ENCODE peak calls at places on chromosomes 16 and 17, in eight cellular contexts. P is head of caudate nucleus; Q is NCI-H1417 treated with DMSO at 0.1 percent for 48 hours; F is nephron progenitor cell; R is NCI-H1436 treated with DMSO at 0.1 percent for 48 hours; H is mammary epithelial cell; B is SW 1271; U is activated CD4-positive, alpha-beta T cell treated with anti-CD3 and anti-CD28 coated beads, Interleukin-2, amount 10 ng/mL, durations not matched to agents 7 days and 5 days. J is an unnamed sample.

GRCh38 chr16:61957075-61957474 is 79.2 kb downstream of the CDH8 start:
- DNase-seq in Q (no peak), U (no peak), P (no peak), B (no peak), H (no peak), F (no peak), R (no peak), J (no peak)

GRCh38 chr17:29546834-29547233 is 20.0 kb downstream of the ABHD15 start:
- DNase-seq in H (no peak), R (no peak), F (no peak), Q (no peak), U (no peak), P (no peak), B (no peak), J (no peak)

GRCh38 chr17:66393038-66393437 is 90.6 kb downstream of the PRKCA start:
- DNase-seq in P (no peak), R (no peak), U (no peak), B (no peak), H (no peak), Q (no peak), F (no peak), J (no peak)

GRCh38 chr16:58814348-58814801 is 80.3 kb upstream of the GOT2 start:
- DNase-seq in H (peak; percentile 26), R (no peak), B (peak; percentile 15), U (peak; percentile 36), Q (no peak), P (peak; percentile 76), F (peak; percentile 63), J (peak; percentile 58)

GRCh38 chr16:85989376-85989775 is 90.4 kb downstream of the IRF8 start:
- DNase-seq in H (no peak), Q (no peak), R (no peak), F (no peak), B (no peak), P (peak; percentile 8), U (no peak), J (no peak)

GRCh38 chr17:73118876-73119485 is 26.5 kb upstream of the SLC39A11 start:
- DNase-seq in B (no peak), Q (peak; percentile 27), R (no peak), U (no peak), F (no peak), P (no peak), H (no peak), J (peak; percentile 45)

GRCh38 chr17:38797828-38798227 is 1.5 kb downstream of the PIP4K2B start:
- DNase-seq in Q (no peak), R (no peak), F (no peak), H (no peak), B (no peak), U (no peak), P (no peak), J (no peak)

GRCh38 chr16:68995011-68995504 is 110.4 kb upstream of the HAS3 start:
- DNase-seq in R (peak; percentile 79), H (peak; percentile 98), Q (no peak), U (no peak), P (no peak), B (no peak), F (no peak), J (peak; percentile 16)

GRCh38 chr16:3961449-3961849 is 80.9 kb upstream of the CREBBP start:
- DNase-seq in F (no peak), Q (no peak), P (peak; percentile 44), B (no peak), H (peak; percentile 58), R (no peak), U (no peak), J (no peak)

GRCh38 chr16:60166111-60166510 is 1432.0 kb upstream of the GOT2 start:
- DNase-seq in P (no peak), U (no peak), Q (no peak), F (no peak), B (no peak), H (peak; percentile 45), R (no peak), J (no peak)

GRCh38 chr17:7992924-7993323 is 9.5 kb upstream of the GUCY2D start:
- DNase-seq in F (no peak), B (no peak), U (peak; percentile 26), P (no peak), R (no peak), Q (no peak), H (no peak), J (no peak)

GRCh38 chr16:67244387-67245188 is 2.7 kb downstream of the FHOD1 start:
- DNase-seq in U (peak; percentile 81), R (no peak), F (no peak), B (peak; percentile 84), Q (no peak), H (peak; percentile 85), P (peak; percentile 48), J (peak; percentile 28)